ENCODE peak calls at places on chromosomes 12 and 14, in ten cellular contexts. P is prostate gland, S is GM12891, U is stomach, Y is HL-60, A is HepG2, R is GM12892, V is HCT116, G is SK-N-SH, C is breast epithelium. L is an unnamed sample.

GRCh38 chr12:47938594-47938993 is 24.8 kb upstream of the TMEM106C start:
- DNase-seq in Y (no peak), P (no peak), U (no peak), A (no peak), R (no peak), S (no peak), V (no peak), G (no peak), C (no peak), L (no peak)

GRCh38 chr12:85424581-85425348 is 144.7 kb downstream of the ALX1 start:
- DNase-seq in C (no peak), Y (peak), P (no peak), U (peak), A (peak), R (no peak), V (peak), G (peak), S (no peak), L (peak)

GRCh38 chr12:32702470-32702869 is 23.4 kb downstream of the DNM1L start:
- DNase-seq in G (peak), Y (no peak), A (no peak), U (no peak), V (no peak), R (no peak), S (no peak), C (no peak), P (no peak), L (no peak)

GRCh38 chr12:121712462-121713256 is at the start of gene TMEM120B:
- DNase-seq in G (peak), R (peak), C (peak), V (no peak), A (peak), U (peak), S (peak), Y (peak), P (peak), L (peak)

GRCh38 chr14:99884834-99885648 is 91.8 kb downstream of the EML1 start:
- DNase-seq in Y (peak), U (no peak), R (peak), A (peak), C (no peak), V (peak), S (peak), P (peak), G (peak), L (no peak)

GRCh38 chr12:5022465-5023061 is 21.1 kb upstream of the KCNA5 start:
- DNase-seq in P (peak), C (peak), R (peak), V (peak), G (peak), S (peak), Y (no peak), U (peak), A (peak), L (peak)

GRCh38 chr14:21428930-21429329 is 27.0 kb downstream of the CHD8 start:
- DNase-seq in S (no peak), G (no peak), U (peak), R (no peak), P (no peak), Y (no peak), A (no peak), C (no peak), V (no peak), L (no peak)

GRCh38 chr12:74537126-74537706 is 419 bp upstream of the ATXN7L3B start:
- DNase-seq in G (peak), R (no peak), P (no peak), S (peak), A (peak), U (no peak), V (peak), C (no peak), Y (peak), L (no peak)

GRCh38 chr14:54695196-54695595 is 128.3 kb downstream of the SAMD4A start:
- DNase-seq in G (no peak), S (no peak), R (no peak), U (no peak), A (no peak), Y (no peak), C (no peak), P (no peak), V (no peak), L (no peak)

GRCh38 chr14:76491172-76491930 is 115.4 kb downstream of the ESRRB start:
- DNase-seq in Y (no peak), V (no peak), R (no peak), P (no peak), G (no peak), A (no peak), C (no peak), U (no peak), S (no peak), L (no peak)

GRCh38 chr14:30496852-30497251 is 62.1 kb upstream of the G2E3 start:
- DNase-seq in A (no peak), V (no peak), R (no peak), G (no peak), U (no peak), C (no peak), P (no peak), Y (no peak), S (no peak), L (no peak)

GRCh38 chr12:123807670-123808069 is 45.6 kb downstream of the DNAH10 start:
- DNase-seq in V (no peak), G (peak), R (no peak), Y (no peak), A (no peak), P (no peak), C (no peak), S (no peak), U (no peak), L (no peak)

GRCh38 chr12:109153711-109154434 is 37.5 kb downstream of the ACACB start:
- DNase-seq in U (peak), C (no peak), V (no peak), A (peak), G (peak), S (no peak), P (no peak), R (no peak), Y (no peak), L (peak)

GRCh38 chr12:34301251-34302130 is 279.2 kb downstream of the ALG10 start:
- DNase-seq in C (no peak), G (no peak), S (no peak), A (no peak), P (no peak), V (no peak), R (no peak), Y (no peak), U (no peak), L (peak)

GRCh38 chr12:100151769-100152168 is 9.1 kb upstream of the BLTP3B start:
- DNase-seq in S (no peak), P (no peak), G (no peak), V (no peak), Y (no peak), U (no peak), C (no peak), R (no peak), A (no peak), L (no peak)

GRCh38 chr12:99984271-99985128 is at the start of gene ANKS1B:
- DNase-seq in C (no peak), Y (no peak), A (no peak), S (peak), G (peak), V (no peak), R (peak), U (peak), P (peak), L (peak)

GRCh38 chr14:101018561-101019290 is 115.2 kb upstream of the RTL1 start:
- DNase-seq in V (no peak), U (peak), P (peak), R (no peak), Y (no peak), G (no peak), S (no peak), C (peak), A (no peak), L (peak)

GRCh38 chr12:88947486-88948043 is 367.3 kb upstream of the KITLG start:
- DNase-seq in Y (no peak), G (no peak), S (no peak), U (no peak), C (no peak), V (no peak), A (no peak), P (no peak), R (no peak), L (no peak)

GRCh38 chr12:27052742-27053141 is 29.6 kb downstream of the C12orf71 start:
- DNase-seq in R (no peak), S (no peak), Y (no peak), C (no peak), A (no peak), P (no peak), G (no peak), U (no peak), V (no peak), L (no peak)

GRCh38 chr14:60965402-60965801 is 15.5 kb downstream of the TRMT5 start:
- DNase-seq in U (no peak), S (no peak), V (no peak), A (no peak), G (no peak), Y (no peak), P (no peak), R (no peak), C (no peak), L (no peak)

GRCh38 chr12:111398530-111398929 is 7.2 kb upstream of the SH2B3 start:
- DNase-seq in Y (no peak), C (no peak), A (no peak), P (no peak), R (no peak), G (no peak), V (no peak), U (no peak), S (no peak), L (peak)

GRCh38 chr12:50505945-50506344 is 1.2 kb downstream of the DIP2B start:
- DNase-seq in S (no peak), A (no peak), U (no peak), R (no peak), G (no peak), C (no peak), Y (no peak), P (peak), V (no peak), L (peak)

GRCh38 chr12:130517588-130517987 is 179.9 kb downstream of the PIWIL1 start:
- DNase-seq in A (no peak), V (no peak), R (no peak), P (no peak), G (no peak), U (no peak), S (no peak), C (no peak), Y (no peak), L (no peak)

GRCh38 chr12:100611031-100611430 is 37.5 kb downstream of the GAS2L3 start:
- DNase-seq in V (no peak), P (no peak), S (no peak), R (no peak), Y (no peak), A (no peak), C (no peak), G (no peak), U (no peak), L (no peak)

GRCh38 chr14:78633747-78634146 is 463.6 kb downstream of the NRXN3 start:
- DNase-seq in Y (no peak), S (no peak), C (no peak), G (no peak), U (no peak), V (no peak), A (no peak), P (peak), R (no peak), L (no peak)

GRCh38 chr14:89465894-89466293 is 48.9 kb upstream of the FOXN3 start:
- DNase-seq in G (no peak), R (no peak), Y (no peak), A (no peak), U (no peak), P (no peak), C (no peak), S (no peak), V (no peak), L (no peak)

GRCh38 chr12:40745386-40745785 is 53.1 kb downstream of the CNTN1 start:
- DNase-seq in A (no peak), S (no peak), R (no peak), C (no peak), U (no peak), G (no peak), P (no peak), V (peak), Y (no peak), L (no peak)

GRCh38 chr12:94873368-94874085 is 130.0 kb downstream of the NDUFA12 start:
- DNase-seq in U (peak), A (no peak), G (peak), Y (no peak), P (peak), S (peak), V (no peak), R (peak), C (no peak), L (no peak)

GRCh38 chr12:52323001-52323400 is 1.8 kb upstream of the KRT83 start:
- DNase-seq in A (no peak), R (no peak), V (no peak), C (no peak), P (no peak), Y (no peak), G (no peak), S (no peak), U (no peak), L (no peak)
- TF ChIP-seq POLR2AphosphoS5 in A (no peak), R (no peak), V (no peak), C (no peak), P (no peak), Y (no peak), G (no peak), S (no peak), U (no peak), L (no peak)

GRCh38 chr12:117033382-117034045 is 65.7 kb downstream of the TESC start:
- DNase-seq in Y (no peak), G (no peak), C (no peak), V (no peak), U (peak), P (peak), A (no peak), S (no peak), R (no peak), L (no peak)

GRCh38 chr12:117034691-117035090 is 64.5 kb downstream of the TESC start:
- DNase-seq in C (no peak), U (no peak), Y (no peak), A (no peak), V (no peak), P (no peak), S (no peak), G (no peak), R (no peak), L (no peak)

GRCh38 chr12:117034249-117034648 is 65.0 kb downstream of the TESC start:
- DNase-seq in P (no peak), S (no peak), U (no peak), C (no peak), V (no peak), R (no peak), Y (no peak), G (no peak), A (no peak), L (no peak)

GRCh38 chr12:117031843-117032592 is 67.2 kb downstream of the TESC start:
- DNase-seq in G (no peak), S (no peak), U (peak), V (no peak), A (no peak), Y (no peak), R (no peak), C (no peak), P (no peak), L (no peak)

DNA sequence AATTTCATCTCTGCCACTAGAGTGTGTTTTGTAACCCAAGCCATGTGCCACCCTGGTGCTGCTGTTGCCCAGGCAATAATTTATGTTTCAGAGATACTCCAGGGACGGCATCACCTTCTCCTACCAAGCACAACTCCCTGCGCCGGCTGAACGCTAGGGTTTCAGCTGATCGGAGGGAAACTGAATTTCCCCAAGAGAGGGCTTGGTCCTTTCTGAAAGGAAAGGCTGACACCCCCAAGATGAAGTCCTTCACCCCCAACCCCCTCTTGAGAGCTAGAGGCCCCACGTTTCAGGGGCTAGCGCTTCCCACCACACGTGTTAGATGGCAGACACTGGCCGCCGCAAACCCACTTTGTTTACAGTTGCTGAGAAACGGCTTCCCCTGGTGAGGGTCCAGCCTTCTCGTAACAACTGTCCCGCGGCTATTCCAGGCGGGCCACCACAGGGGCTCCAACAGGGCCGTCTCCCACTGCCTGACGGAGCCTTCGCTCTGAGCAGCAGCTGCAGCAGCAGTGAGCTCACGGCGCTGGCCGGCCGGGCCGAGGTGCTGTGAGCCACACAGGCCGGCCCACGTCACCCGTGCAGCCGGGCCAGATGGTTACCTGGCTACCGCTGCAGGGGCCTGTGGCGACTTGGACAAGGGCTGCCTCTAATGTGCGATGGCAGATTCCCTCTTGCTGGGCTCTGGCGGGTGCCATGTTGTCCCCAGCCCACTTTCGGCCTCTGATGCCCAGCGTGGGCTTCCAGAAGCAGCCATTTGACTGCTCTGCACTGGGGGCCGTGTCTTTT is 66.4 kb downstream of the TESC start:
- DNase-seq in R (no peak), G (no peak), U (peak), S (no peak), C (no peak), P (no peak), A (no peak), Y (no peak), V (no peak), L (peak)
- TF ChIP-seq POLR2AphosphoS5 in R (no peak), G (no peak), U (no peak), S (no peak), C (no peak), P (no peak), A (no peak), Y (no peak), V (no peak), L (no peak)

GRCh38 chr12:107093547-107094448 is at the start of gene CRY1:
- DNase-seq in U (peak), A (peak), P (peak), G (peak), V (peak), S (peak), R (peak), Y (peak), C (peak), L (peak)
- TF ChIP-seq POLR2AphosphoS5 in U (peak), A (peak), P (peak), G (peak), V (no peak), S (no peak), R (no peak), Y (no peak), C (peak), L (no peak)

GRCh38 chr12:25152055-25152454 is 42.9 kb downstream of the DNAI7 start:
- DNase-seq in G (no peak), C (no peak), P (no peak), A (no peak), R (no peak), V (no peak), S (no peak), U (no peak), Y (no peak), L (no peak)

GRCh38 chr12:25155031-25155576 is 39.9 kb downstream of the DNAI7 start:
- DNase-seq in U (no peak), A (peak), P (no peak), C (no peak), G (peak), Y (no peak), S (peak), V (peak), R (no peak), L (no peak)

DNA sequence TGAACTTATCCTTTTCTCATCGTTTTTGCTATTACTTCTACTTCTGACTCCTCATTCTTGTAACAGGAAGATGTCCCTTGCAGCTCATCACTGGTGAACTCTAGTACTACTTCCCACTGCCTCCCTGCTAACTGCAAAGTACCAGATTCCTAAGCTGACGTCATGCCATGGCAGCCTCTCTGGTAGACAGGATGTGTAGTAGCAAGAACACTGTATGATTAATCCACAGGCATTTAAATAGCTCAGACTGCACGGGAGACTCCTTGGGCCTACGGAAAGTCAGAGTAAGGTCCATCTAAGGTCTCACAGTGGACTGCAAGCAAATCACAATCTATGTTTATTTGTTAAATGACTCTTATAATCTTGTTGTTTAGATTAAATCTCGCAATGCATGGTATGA is 43.5 kb downstream of the DNAI7 start:
- DNase-seq in Y (no peak), A (no peak), U (peak), P (no peak), V (no peak), S (no peak), G (peak), C (no peak), R (no peak), L (peak)
- TF ChIP-seq POLR2AphosphoS5 in Y (no peak), A (no peak), U (peak), P (no peak), V (no peak), S (no peak), G (peak), C (no peak), R (no peak), L (no peak)

GRCh38 chr14:35878272-35879140 is 52.4 kb downstream of the BRMS1L start:
- DNase-seq in G (no peak), R (no peak), P (no peak), Y (no peak), U (peak), A (no peak), C (no peak), V (peak), S (no peak), L (peak)
- TF ChIP-seq POLR2AphosphoS5 in G (no peak), R (no peak), P (no peak), Y (no peak), U (peak), A (no peak), C (no peak), V (no peak), S (no peak), L (no peak)

GRCh38 chr14:22852599-22852939 is 16.2 kb downstream of the MMP14 start:
- DNase-seq in P (no peak), C (no peak), V (no peak), U (no peak), R (no peak), S (no peak), A (no peak), Y (no peak), G (no peak), L (no peak)

GRCh38 chr14:22850944-22851790 is 14.8 kb downstream of the MMP14 start:
- DNase-seq in R (no peak), V (no peak), P (peak), U (peak), A (no peak), S (no peak), C (peak), Y (peak), G (no peak), L (peak)

GRCh38 chr14:22856428-22856827 is 15.1 kb upstream of the LRP10 start:
- DNase-seq in R (no peak), P (no peak), S (no peak), G (no peak), A (no peak), U (no peak), V (no peak), C (no peak), Y (no peak), L (no peak)

GRCh38 chr14:22852940-22853767 is 16.8 kb downstream of the MMP14 start:
- DNase-seq in G (peak), C (peak), R (no peak), Y (peak), U (peak), A (peak), P (peak), S (peak), V (peak), L (peak)

DNA sequence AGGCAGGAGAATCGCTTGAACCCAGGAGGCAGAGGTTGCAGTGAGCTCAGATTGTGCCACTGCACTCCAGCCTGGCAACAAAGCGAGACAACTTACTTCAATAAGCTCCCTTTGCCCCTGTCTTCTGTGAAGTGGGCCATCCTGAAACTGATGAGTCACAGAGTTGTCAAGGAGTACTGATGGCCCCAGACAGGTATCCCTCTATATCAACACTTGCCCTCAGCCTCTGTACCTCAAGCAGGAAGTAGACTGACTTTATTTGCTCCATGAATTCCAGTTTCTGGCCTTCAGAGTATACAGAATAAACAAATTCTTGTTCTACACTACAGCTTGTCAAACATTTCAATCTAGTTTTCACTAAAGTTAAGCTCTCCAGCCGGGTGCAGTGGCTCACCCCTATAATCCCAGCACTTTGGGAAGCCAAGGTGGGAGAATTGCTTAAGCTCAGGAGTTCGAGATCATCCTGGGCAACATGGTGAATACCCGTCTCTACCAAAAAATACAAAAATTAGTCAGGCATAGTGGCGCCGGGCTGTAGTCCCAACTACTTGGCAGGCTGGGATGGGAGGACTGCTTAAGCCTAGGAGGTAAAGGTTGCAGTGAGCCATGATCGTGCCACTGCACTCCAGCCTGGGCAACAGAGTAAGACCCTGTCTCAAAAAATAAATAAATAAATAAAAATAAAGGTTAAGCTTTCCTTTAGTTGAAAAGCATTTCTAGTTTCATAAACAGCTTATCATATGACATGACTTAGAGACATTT is 16.4 kb upstream of the LRP10 start:
- DNase-seq in A (peak), Y (no peak), S (no peak), V (no peak), G (no peak), P (no peak), U (no peak), C (no peak), R (no peak), L (no peak)
- TF ChIP-seq POLR2AphosphoS5 in A (no peak), Y (no peak), S (no peak), V (no peak), G (no peak), P (no peak), U (no peak), C (no peak), R (no peak), L (no peak)